ENCODE peak calls at places on chromosomes 5 and 9, in seven cellular contexts. One of them, this sample, is unnamed.
A peak's percentile ranks its signal among the peaks of the same experiment; 100 is the strongest.

GRCh38 chr9:77751341-77752091 is 103.4 kb upstream of the GNA14 start:
- DNase-seq in right cardiac atrium: no peak
- DNase-seq in brain microvascular endothelial cell: peak; percentile 84
- DNase-seq in gastrocnemius medialis: no peak
- DNase-seq in aorta: no peak
- DNase-seq in SJSA1: peak; percentile 54
- DNase-seq in effector memory CD4-positive, alpha-beta T cell: no peak
- DNase-seq in this sample: no peak

GRCh38 chr5:62779010-62779422 is 200.4 kb downstream of the LRRC70 start:
- DNase-seq in right cardiac atrium: no peak
- DNase-seq in brain microvascular endothelial cell: peak; percentile 47
- DNase-seq in gastrocnemius medialis: no peak
- DNase-seq in aorta: no peak
- DNase-seq in SJSA1: no peak
- DNase-seq in effector memory CD4-positive, alpha-beta T cell: no peak
- DNase-seq in this sample: no peak

GRCh38 chr9:88767504-88767790 is 223.8 kb upstream of the S1PR3 start:
- DNase-seq in right cardiac atrium: no peak
- DNase-seq in brain microvascular endothelial cell: no peak
- DNase-seq in gastrocnemius medialis: no peak
- DNase-seq in aorta: no peak
- DNase-seq in SJSA1: no peak
- DNase-seq in effector memory CD4-positive, alpha-beta T cell: no peak
- DNase-seq in this sample: no peak

GRCh38 chr5:52657231-52657645 is 130.5 kb upstream of the ITGA1 start:
- DNase-seq in right cardiac atrium: no peak
- DNase-seq in brain microvascular endothelial cell: no peak
- DNase-seq in gastrocnemius medialis: no peak
- DNase-seq in aorta: no peak
- DNase-seq in SJSA1: no peak
- DNase-seq in effector memory CD4-positive, alpha-beta T cell: no peak
- DNase-seq in this sample: no peak

GRCh38 chr9:31790720-31791119 is 593.7 kb upstream of the ACO1 start:
- DNase-seq in right cardiac atrium: no peak
- DNase-seq in brain microvascular endothelial cell: no peak
- DNase-seq in gastrocnemius medialis: no peak
- DNase-seq in aorta: no peak
- DNase-seq in SJSA1: no peak
- DNase-seq in effector memory CD4-positive, alpha-beta T cell: no peak
- DNase-seq in this sample: no peak

GRCh38 chr9:72292874-72293607 is 72.0 kb downstream of the ZFAND5 start:
- DNase-seq in right cardiac atrium: no peak
- DNase-seq in brain microvascular endothelial cell: peak; percentile 76
- DNase-seq in gastrocnemius medialis: no peak
- DNase-seq in aorta: no peak
- DNase-seq in SJSA1: no peak
- DNase-seq in effector memory CD4-positive, alpha-beta T cell: no peak
- DNase-seq in this sample: no peak

GRCh38 chr9:137919649-137920101 is 42.1 kb downstream of the CACNA1B start:
- DNase-seq in right cardiac atrium: no peak
- DNase-seq in brain microvascular endothelial cell: no peak
- DNase-seq in gastrocnemius medialis: no peak
- DNase-seq in aorta: no peak
- DNase-seq in SJSA1: no peak
- DNase-seq in effector memory CD4-positive, alpha-beta T cell: no peak
- DNase-seq in this sample: no peak

GRCh38 chr5:68435611-68436010 is 220.1 kb downstream of the PIK3R1 start:
- DNase-seq in right cardiac atrium: peak; percentile 43
- DNase-seq in brain microvascular endothelial cell: no peak
- DNase-seq in gastrocnemius medialis: no peak
- DNase-seq in aorta: peak; percentile 63
- DNase-seq in SJSA1: no peak
- DNase-seq in effector memory CD4-positive, alpha-beta T cell: no peak
- DNase-seq in this sample: no peak

GRCh38 chr9:104850771-104851170 is 77.2 kb downstream of the ABCA1 start:
- DNase-seq in right cardiac atrium: no peak
- DNase-seq in brain microvascular endothelial cell: no peak
- DNase-seq in gastrocnemius medialis: no peak
- DNase-seq in aorta: no peak
- DNase-seq in SJSA1: no peak
- DNase-seq in effector memory CD4-positive, alpha-beta T cell: no peak
- DNase-seq in this sample: no peak

GRCh38 chr5:77367733-77368132 is 124.4 kb downstream of the WDR41 start:
- DNase-seq in right cardiac atrium: no peak
- DNase-seq in brain microvascular endothelial cell: peak; percentile 75
- DNase-seq in gastrocnemius medialis: no peak
- DNase-seq in aorta: peak; percentile 67
- DNase-seq in SJSA1: no peak
- DNase-seq in effector memory CD4-positive, alpha-beta T cell: no peak
- DNase-seq in this sample: no peak

GRCh38 chr5:135691116-135691515 is 112.3 kb upstream of the CXCL14 start:
- DNase-seq in right cardiac atrium: no peak
- DNase-seq in brain microvascular endothelial cell: no peak
- DNase-seq in gastrocnemius medialis: no peak
- DNase-seq in aorta: no peak
- DNase-seq in SJSA1: peak; percentile 29
- DNase-seq in effector memory CD4-positive, alpha-beta T cell: no peak
- DNase-seq in this sample: no peak

GRCh38 chr9:100126423-100126822 is 27.4 kb downstream of the INVS start:
- DNase-seq in right cardiac atrium: no peak
- DNase-seq in brain microvascular endothelial cell: no peak
- DNase-seq in gastrocnemius medialis: no peak
- DNase-seq in aorta: no peak
- DNase-seq in SJSA1: no peak
- DNase-seq in effector memory CD4-positive, alpha-beta T cell: no peak
- DNase-seq in this sample: no peak

GRCh38 chr5:90921428-90921973 is 362.9 kb downstream of the ADGRV1 start:
- DNase-seq in right cardiac atrium: no peak
- DNase-seq in brain microvascular endothelial cell: no peak
- DNase-seq in gastrocnemius medialis: no peak
- DNase-seq in aorta: no peak
- DNase-seq in SJSA1: no peak
- DNase-seq in effector memory CD4-positive, alpha-beta T cell: no peak
- DNase-seq in this sample: no peak

GRCh38 chr5:107553063-107553676 is 117.6 kb downstream of the EFNA5 start:
- DNase-seq in right cardiac atrium: no peak
- DNase-seq in brain microvascular endothelial cell: peak; percentile 72
- DNase-seq in gastrocnemius medialis: no peak
- DNase-seq in aorta: no peak
- DNase-seq in SJSA1: peak; percentile 83
- DNase-seq in effector memory CD4-positive, alpha-beta T cell: no peak
- DNase-seq in this sample: no peak

GRCh38 chr9:38482918-38483592 is 58.8 kb upstream of the IGFBPL1 start:
- DNase-seq in right cardiac atrium: no peak
- DNase-seq in brain microvascular endothelial cell: no peak
- DNase-seq in gastrocnemius medialis: no peak
- DNase-seq in aorta: no peak
- DNase-seq in SJSA1: no peak
- DNase-seq in effector memory CD4-positive, alpha-beta T cell: no peak
- DNase-seq in this sample: no peak

GRCh38 chr9:136849960-136850865 is 1.0 kb downstream of the PHPT1 start:
- DNase-seq in right cardiac atrium: peak; percentile 63
- DNase-seq in brain microvascular endothelial cell: no peak
- DNase-seq in gastrocnemius medialis: peak; percentile 61
- DNase-seq in aorta: no peak
- DNase-seq in SJSA1: no peak
- DNase-seq in effector memory CD4-positive, alpha-beta T cell: no peak
- DNase-seq in this sample: peak; percentile 63

GRCh38 chr9:136853596-136854112 is 1.5 kb downstream of the MAMDC4 start:
- DNase-seq in right cardiac atrium: peak; percentile 49
- DNase-seq in brain microvascular endothelial cell: no peak
- DNase-seq in gastrocnemius medialis: peak; percentile 11
- DNase-seq in aorta: peak; percentile 43
- DNase-seq in SJSA1: no peak
- DNase-seq in effector memory CD4-positive, alpha-beta T cell: no peak
- DNase-seq in this sample: no peak

GRCh38 chr9:136850866-136851775 is 1.0 kb upstream of the MAMDC4 start:
- DNase-seq in right cardiac atrium: peak; percentile 51
- DNase-seq in brain microvascular endothelial cell: no peak
- DNase-seq in gastrocnemius medialis: no peak
- DNase-seq in aorta: no peak
- DNase-seq in SJSA1: no peak
- DNase-seq in effector memory CD4-positive, alpha-beta T cell: no peak
- DNase-seq in this sample: peak; percentile 58

GRCh38 chr9:136852664-136853595 is 784 bp downstream of the MAMDC4 start:
- DNase-seq in right cardiac atrium: peak; percentile 55
- DNase-seq in brain microvascular endothelial cell: no peak
- DNase-seq in gastrocnemius medialis: peak; percentile 12
- DNase-seq in aorta: peak; percentile 47
- DNase-seq in SJSA1: no peak
- DNase-seq in effector memory CD4-positive, alpha-beta T cell: no peak
- DNase-seq in this sample: peak; percentile 61

DNA sequence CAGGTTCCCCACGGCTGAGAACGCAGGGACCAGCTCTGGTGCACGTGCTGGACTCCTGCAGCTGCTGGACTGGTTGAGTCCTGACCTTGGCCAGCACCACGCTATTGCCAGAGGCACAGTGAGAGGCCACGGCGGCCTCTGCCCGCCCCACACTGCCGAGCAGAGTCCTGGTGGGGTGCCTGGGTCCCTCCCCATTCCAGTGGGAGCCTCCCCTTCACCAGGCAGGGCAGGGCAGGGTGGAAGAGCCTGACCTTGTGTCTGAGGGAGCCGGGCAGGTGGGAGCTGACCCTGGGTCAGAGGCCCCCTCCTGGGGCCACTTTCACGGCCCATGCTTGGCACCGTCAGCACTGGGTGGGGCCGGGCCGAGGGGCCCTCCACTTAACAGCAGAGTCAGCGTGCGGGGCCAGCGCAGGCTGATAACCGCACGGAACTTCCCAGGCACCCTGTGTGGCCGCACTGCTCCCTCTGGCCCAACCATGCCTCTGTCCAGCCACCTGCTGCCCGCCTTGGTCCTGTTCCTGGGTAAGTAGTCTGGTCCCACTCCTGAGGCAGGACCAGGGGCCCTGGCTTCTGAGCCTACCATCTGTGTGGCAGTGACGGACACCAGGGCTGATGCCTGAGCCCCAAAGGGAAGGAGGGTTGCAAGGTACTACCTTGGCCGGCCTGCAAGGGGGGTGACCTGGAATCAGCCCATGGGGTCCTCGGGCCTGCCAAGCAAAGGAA is at the start of gene MAMDC4:
- DNase-seq in right cardiac atrium: peak; percentile 62
- DNase-seq in brain microvascular endothelial cell: no peak
- DNase-seq in gastrocnemius medialis: peak; percentile 75
- DNase-seq in aorta: no peak
- DNase-seq in SJSA1: no peak
- DNase-seq in effector memory CD4-positive, alpha-beta T cell: no peak
- DNase-seq in this sample: peak; percentile 67
- H3K27ac ChIP-seq in right cardiac atrium: no peak within 1 kb of the TSS
- H3K27ac ChIP-seq in brain microvascular endothelial cell: no peak within 1 kb of the TSS
- H3K27ac ChIP-seq in gastrocnemius medialis: peak within 1 kb of the TSS; percentile 59
- H3K27ac ChIP-seq in aorta: no peak within 1 kb of the TSS
- H3K27ac ChIP-seq in SJSA1: no peak within 1 kb of the TSS
- H3K27ac ChIP-seq in effector memory CD4-positive, alpha-beta T cell: no peak within 1 kb of the TSS
- H3K27ac ChIP-seq in this sample: peak within 1 kb of the TSS; percentile 91

GRCh38 chr5:10686890-10687289 is 74.1 kb downstream of the DAP start:
- DNase-seq in right cardiac atrium: no peak
- DNase-seq in brain microvascular endothelial cell: no peak
- DNase-seq in gastrocnemius medialis: no peak
- DNase-seq in aorta: no peak
- DNase-seq in SJSA1: no peak
- DNase-seq in effector memory CD4-positive, alpha-beta T cell: no peak
- DNase-seq in this sample: no peak

GRCh38 chr5:10689391-10690081 is 71.5 kb downstream of the DAP start:
- DNase-seq in right cardiac atrium: no peak
- DNase-seq in brain microvascular endothelial cell: peak; percentile 25
- DNase-seq in gastrocnemius medialis: no peak
- DNase-seq in aorta: no peak
- DNase-seq in SJSA1: peak; percentile 90
- DNase-seq in effector memory CD4-positive, alpha-beta T cell: no peak
- DNase-seq in this sample: no peak

GRCh38 chr5:10690460-10690859 is 70.6 kb downstream of the DAP start:
- DNase-seq in right cardiac atrium: no peak
- DNase-seq in brain microvascular endothelial cell: no peak
- DNase-seq in gastrocnemius medialis: no peak
- DNase-seq in aorta: no peak
- DNase-seq in SJSA1: no peak
- DNase-seq in effector memory CD4-positive, alpha-beta T cell: no peak
- DNase-seq in this sample: no peak

GRCh38 chr5:10691826-10692785 is 68.9 kb downstream of the DAP start:
- DNase-seq in right cardiac atrium: no peak
- DNase-seq in brain microvascular endothelial cell: peak; percentile 71
- DNase-seq in gastrocnemius medialis: no peak
- DNase-seq in aorta: no peak
- DNase-seq in SJSA1: peak; percentile 90
- DNase-seq in effector memory CD4-positive, alpha-beta T cell: no peak
- DNase-seq in this sample: no peak

GRCh38 chr5:10688651-10689171 is 72.3 kb downstream of the DAP start:
- DNase-seq in right cardiac atrium: no peak
- DNase-seq in brain microvascular endothelial cell: no peak
- DNase-seq in gastrocnemius medialis: no peak
- DNase-seq in aorta: no peak
- DNase-seq in SJSA1: no peak
- DNase-seq in effector memory CD4-positive, alpha-beta T cell: no peak
- DNase-seq in this sample: no peak
- H3K27ac ChIP-seq in right cardiac atrium: no peak overlapping the region
- H3K27ac ChIP-seq in brain microvascular endothelial cell: no peak overlapping the region
- H3K27ac ChIP-seq in gastrocnemius medialis: no peak overlapping the region
- H3K27ac ChIP-seq in aorta: no peak overlapping the region
- H3K27ac ChIP-seq in SJSA1: peak overlapping the region; percentile 100
- H3K27ac ChIP-seq in effector memory CD4-positive, alpha-beta T cell: no peak overlapping the region
- H3K27ac ChIP-seq in this sample: no peak overlapping the region

GRCh38 chr9:1875251-1875851 is 139.8 kb upstream of the SMARCA2 start:
- DNase-seq in right cardiac atrium: no peak
- DNase-seq in brain microvascular endothelial cell: no peak
- DNase-seq in gastrocnemius medialis: no peak
- DNase-seq in aorta: no peak
- DNase-seq in SJSA1: no peak
- DNase-seq in effector memory CD4-positive, alpha-beta T cell: no peak
- DNase-seq in this sample: no peak
- H3K27ac ChIP-seq in right cardiac atrium: no peak overlapping the region
- H3K27ac ChIP-seq in brain microvascular endothelial cell: no peak overlapping the region
- H3K27ac ChIP-seq in gastrocnemius medialis: no peak overlapping the region
- H3K27ac ChIP-seq in aorta: no peak overlapping the region
- H3K27ac ChIP-seq in SJSA1: no peak overlapping the region
- H3K27ac ChIP-seq in effector memory CD4-positive, alpha-beta T cell: no peak overlapping the region
- H3K27ac ChIP-seq in this sample: no peak overlapping the region

GRCh38 chr9:108105885-108106284 is 616.3 kb upstream of the KLF4 start:
- DNase-seq in right cardiac atrium: no peak
- DNase-seq in brain microvascular endothelial cell: no peak
- DNase-seq in gastrocnemius medialis: peak; percentile 29
- DNase-seq in aorta: no peak
- DNase-seq in SJSA1: no peak
- DNase-seq in effector memory CD4-positive, alpha-beta T cell: no peak
- DNase-seq in this sample: no peak

GRCh38 chr9:108108290-108108689 is 618.7 kb upstream of the KLF4 start:
- DNase-seq in right cardiac atrium: no peak
- DNase-seq in brain microvascular endothelial cell: no peak
- DNase-seq in gastrocnemius medialis: no peak
- DNase-seq in aorta: no peak
- DNase-seq in SJSA1: no peak
- DNase-seq in effector memory CD4-positive, alpha-beta T cell: no peak
- DNase-seq in this sample: no peak

GRCh38 chr9:108108802-108109448 is 619.4 kb upstream of the KLF4 start:
- DNase-seq in right cardiac atrium: no peak
- DNase-seq in brain microvascular endothelial cell: no peak
- DNase-seq in gastrocnemius medialis: no peak
- DNase-seq in aorta: no peak
- DNase-seq in SJSA1: no peak
- DNase-seq in effector memory CD4-positive, alpha-beta T cell: no peak
- DNase-seq in this sample: no peak

GRCh38 chr9:108113579-108113978 is 624.0 kb upstream of the KLF4 start:
- DNase-seq in right cardiac atrium: no peak
- DNase-seq in brain microvascular endothelial cell: no peak
- DNase-seq in gastrocnemius medialis: no peak
- DNase-seq in aorta: peak; percentile 48
- DNase-seq in SJSA1: no peak
- DNase-seq in effector memory CD4-positive, alpha-beta T cell: no peak
- DNase-seq in this sample: no peak

GRCh38 chr9:108109927-108110326 is 620.4 kb upstream of the KLF4 start:
- DNase-seq in right cardiac atrium: no peak
- DNase-seq in brain microvascular endothelial cell: no peak
- DNase-seq in gastrocnemius medialis: no peak
- DNase-seq in aorta: no peak
- DNase-seq in SJSA1: no peak
- DNase-seq in effector memory CD4-positive, alpha-beta T cell: no peak
- DNase-seq in this sample: no peak
- H3K27ac ChIP-seq in right cardiac atrium: no peak overlapping the region
- H3K27ac ChIP-seq in brain microvascular endothelial cell: no peak overlapping the region
- H3K27ac ChIP-seq in gastrocnemius medialis: no peak overlapping the region
- H3K27ac ChIP-seq in aorta: no peak overlapping the region
- H3K27ac ChIP-seq in SJSA1: no peak overlapping the region
- H3K27ac ChIP-seq in effector memory CD4-positive, alpha-beta T cell: no peak overlapping the region
- H3K27ac ChIP-seq in this sample: no peak overlapping the region